ENCODE peak calls at places on chromosome 14, in five cellular contexts. N, Q, R, G and Z are unnamed samples.

GRCh38 chr14:102684276-102684663 is 91.8 kb downstream of the RCOR1 start:
- DNase-seq in R (no peak), N (no peak), Q (no peak), G (no peak), Z (no peak)

GRCh38 chr14:24110060-24110459 is 4.5 kb upstream of the DCAF11 start:
- DNase-seq in R (no peak), Q (no peak), G (no peak), N (no peak), Z (no peak)

GRCh38 chr14:59482471-59483331 is 1.5 kb downstream of the L3HYPDH start:
- DNase-seq in G (peak), N (no peak), Q (no peak), R (peak), Z (no peak)

GRCh38 chr14:94923771-94924170 is 153.9 kb upstream of the GSC start:
- DNase-seq in G (peak), N (no peak), Q (no peak), R (no peak), Z (no peak)

GRCh38 chr14:103402700-103403099 is 17.5 kb downstream of the MARK3 start:
- DNase-seq in N (no peak), R (no peak), G (no peak), Q (no peak), Z (no peak)

GRCh38 chr14:83287300-83287699 is 1753.6 kb upstream of the SEL1L start:
- DNase-seq in G (no peak), N (no peak), R (no peak), Q (no peak), Z (no peak)

GRCh38 chr14:74207943-74208342 is 31.3 kb upstream of the VSX2 start:
- DNase-seq in G (no peak), R (no peak), Q (no peak), N (no peak), Z (no peak)

GRCh38 chr14:49405291-49405690 is 180.9 kb downstream of the RPS29 start:
- DNase-seq in R (no peak), Q (no peak), G (no peak), N (no peak), Z (no peak)

GRCh38 chr14:64387232-64387737 is 868 bp upstream of the MTHFD1 start:
- DNase-seq in Q (no peak), N (no peak), G (peak), R (no peak), Z (no peak)

GRCh38 chr14:64704145-64704742 is at the start of gene PLEKHG3:
- DNase-seq in N (no peak), G (peak), R (peak), Q (peak), Z (peak)

GRCh38 chr14:93537962-93538361 is 107.2 kb downstream of the UNC79 start:
- DNase-seq in Q (no peak), N (no peak), R (no peak), G (no peak), Z (no peak)

GRCh38 chr14:51294951-51295350 is 54.9 kb downstream of the TMX1 start:
- DNase-seq in Q (no peak), N (no peak), G (no peak), R (no peak), Z (no peak)

GRCh38 chr14:38405851-38406630 is 150.1 kb upstream of the CLEC14A start:
- DNase-seq in R (no peak), N (no peak), G (no peak), Q (peak), Z (no peak)

GRCh38 chr14:77099425-77100167 is 1.5 kb downstream of the CIPC start:
- DNase-seq in N (no peak), Q (no peak), G (peak), R (no peak), Z (no peak)

GRCh38 chr14:49687942-49688700 is at the start of gene POLE2:
- DNase-seq in Q (peak), R (peak), G (peak), N (peak), Z (peak)

GRCh38 chr14:53411110-53411509 is 258.0 kb upstream of the DDHD1 start:
- DNase-seq in N (no peak), Q (no peak), R (no peak), G (no peak), Z (no peak)

GRCh38 chr14:51298895-51299294 is 58.8 kb downstream of the TMX1 start:
- DNase-seq in Q (no peak), R (no peak), G (no peak), N (no peak), Z (peak)

GRCh38 chr14:55430024-55430690 is 10.3 kb downstream of the TBPL2 start:
- DNase-seq in G (peak), N (peak), Q (no peak), R (peak), Z (peak)

GRCh38 chr14:52808101-52808500 is 16.7 kb upstream of the GNPNAT1 start:
- DNase-seq in G (no peak), N (no peak), R (no peak), Q (no peak), Z (no peak)

GRCh38 chr14:68110989-68111704 is 291.6 kb downstream of the RAD51B start:
- DNase-seq in N (no peak), Q (no peak), G (no peak), R (no peak), Z (no peak)

GRCh38 chr14:52918486-52918885 is 32.4 kb downstream of the FERMT2 start:
- DNase-seq in N (peak), Q (no peak), R (no peak), G (no peak), Z (peak)

DNA sequence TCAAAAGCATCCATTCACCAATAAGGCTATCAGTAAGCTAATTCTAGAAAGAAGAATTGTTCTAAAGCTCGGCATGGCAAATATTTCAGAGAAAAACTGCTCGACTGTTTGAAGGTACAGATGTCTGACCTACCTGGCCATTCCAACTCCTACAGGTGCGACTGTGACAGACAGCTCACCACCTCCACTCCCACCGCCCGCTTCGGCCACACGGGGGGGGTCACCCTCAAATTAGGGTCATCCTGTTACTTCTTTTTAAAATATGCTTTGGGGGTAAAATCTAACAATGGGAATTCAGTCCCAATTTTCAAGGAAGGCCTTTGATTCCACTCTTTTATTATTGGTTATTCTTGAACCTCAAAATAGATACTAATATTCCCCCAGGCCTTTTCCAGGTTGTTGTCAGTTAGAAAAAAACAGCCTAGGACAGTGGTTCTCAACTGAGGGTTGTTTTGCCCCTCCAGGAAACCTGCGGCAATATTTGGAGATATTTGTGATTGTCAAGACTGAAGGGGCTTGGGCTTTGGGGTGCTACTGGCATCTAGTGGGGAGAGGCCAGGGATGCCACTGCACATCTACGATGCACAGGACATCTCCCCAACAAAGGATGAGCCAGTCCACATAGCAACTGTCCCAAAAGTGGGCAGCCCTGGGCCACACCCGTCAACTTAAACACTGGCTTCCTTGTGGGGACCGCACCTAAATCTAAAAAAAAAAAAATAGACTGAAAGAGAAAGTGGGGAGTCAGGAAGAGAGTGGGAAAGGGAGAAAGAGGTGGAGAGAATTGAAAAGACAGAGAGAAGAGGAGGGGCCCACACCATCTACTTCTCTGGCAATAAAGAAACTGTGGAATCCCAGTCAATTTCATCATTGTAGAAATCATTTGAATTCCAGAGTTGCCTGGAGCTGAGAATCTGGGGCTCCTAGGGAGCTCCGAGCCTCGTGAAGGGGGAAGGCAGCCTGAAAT is 81.0 kb downstream of the BCL11B start:
- DNase-seq in G (no peak), N (no peak), Q (no peak), R (no peak), Z (peak)
- H3K27ac ChIP-seq in G (no peak), N (no peak), Q (no peak), R (no peak), Z (peak)

GRCh38 chr14:89406941-89407340 is 10.1 kb downstream of the FOXN3 start:
- DNase-seq in R (no peak), Q (no peak), G (no peak), N (no peak), Z (no peak)
- H3K27ac ChIP-seq in R (no peak), Q (no peak), G (no peak), N (peak), Z (no peak)

GRCh38 chr14:33934938-33935337 is 15.9 kb downstream of the EGLN3 start:
- DNase-seq in R (no peak), Q (no peak), G (no peak), N (no peak), Z (no peak)

GRCh38 chr14:33933386-33933934 is 17.4 kb downstream of the EGLN3 start:
- DNase-seq in G (no peak), R (no peak), Q (no peak), N (no peak), Z (no peak)

GRCh38 chr14:33938131-33938949 is 12.5 kb downstream of the EGLN3 start:
- DNase-seq in N (no peak), R (peak), G (peak), Q (peak), Z (no peak)

GRCh38 chr14:33934043-33934750 is 16.7 kb downstream of the EGLN3 start:
- DNase-seq in G (no peak), N (no peak), Q (no peak), R (no peak), Z (no peak)

GRCh38 chr14:33936391-33936790 is 14.5 kb downstream of the EGLN3 start:
- DNase-seq in G (no peak), Q (no peak), N (no peak), R (no peak), Z (no peak)
- H3K27ac ChIP-seq in G (no peak), Q (no peak), N (no peak), R (no peak), Z (no peak)

GRCh38 chr14:105064721-105065143 is 498 bp downstream of the GPR132 start:
- DNase-seq in R (no peak), N (no peak), G (peak), Q (no peak), Z (no peak)
- H3K27ac ChIP-seq in R (no peak), N (no peak), G (peak), Q (no peak), Z (peak)

DNA sequence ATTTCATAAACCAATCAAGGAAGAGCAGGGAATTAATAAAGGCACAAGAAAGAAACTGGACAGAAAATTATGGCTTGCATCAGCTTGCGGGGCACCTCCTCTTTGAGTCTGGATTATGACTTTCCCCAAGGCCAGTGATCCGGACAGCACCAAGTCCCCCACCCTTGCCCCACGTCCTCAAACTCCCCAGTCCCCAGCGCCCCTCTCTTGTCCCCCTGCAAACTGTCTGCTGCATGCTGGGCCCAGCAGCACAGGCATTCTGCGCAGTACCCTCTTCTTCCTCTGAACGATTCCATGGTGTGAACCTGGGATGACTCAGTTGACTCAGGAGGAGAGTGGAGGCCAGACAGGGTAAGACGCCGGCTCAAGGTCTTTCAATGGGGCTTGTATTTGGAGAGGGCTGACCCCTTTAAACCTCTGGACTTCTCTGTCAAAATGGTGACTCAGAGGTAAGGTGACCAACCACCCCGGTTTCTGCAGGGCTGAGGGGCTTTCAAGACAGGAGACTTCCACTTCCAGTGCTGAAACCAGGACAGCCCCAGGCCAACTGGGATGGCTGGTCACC is 13.5 kb downstream of the C14orf132 start:
- DNase-seq in G (no peak), Q (no peak), R (no peak), N (no peak), Z (no peak)
- H3K27ac ChIP-seq in G (no peak), Q (no peak), R (no peak), N (no peak), Z (no peak)

DNA sequence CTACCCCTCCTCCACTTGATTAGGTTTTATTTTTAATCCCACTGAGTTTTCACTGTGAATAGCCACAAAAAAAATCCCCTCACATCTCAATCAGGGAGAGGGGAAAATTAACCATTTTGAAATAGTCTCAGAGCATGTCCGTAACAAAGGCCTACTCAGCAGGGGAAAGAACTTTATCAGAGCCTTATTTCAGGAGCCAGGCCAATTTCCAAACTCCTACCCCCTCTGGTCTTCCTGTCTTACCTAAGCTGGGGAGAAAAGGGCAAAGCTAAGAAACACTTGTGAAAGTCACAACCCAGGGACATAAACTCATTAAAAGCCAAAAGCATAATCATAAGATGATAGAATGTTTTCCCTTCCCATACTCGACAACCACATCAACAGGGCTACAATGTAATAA is 260.3 kb upstream of the DIO3 start:
- DNase-seq in G (no peak), R (no peak), N (no peak), Q (no peak), Z (no peak)
- H3K27ac ChIP-seq in G (peak), R (no peak), N (no peak), Q (no peak), Z (no peak)